ENCODE peak calls at places on chromosomes 1 and 21, in six cellular contexts. P is prostate gland, W is uterus, R is GM12891, O is ovary, V is adrenal gland. Y is an unnamed sample.

GRCh38 chr1:212696721-212697331 is 2.8 kb downstream of the BATF3 start:
- DNase-seq in V (no peak), R (no peak), O (no peak), P (no peak), W (no peak), Y (no peak)

GRCh38 chr1:17569200-17570139 is 30.0 kb downstream of the ARHGEF10L start:
- DNase-seq in O (peak), W (peak), V (peak), R (no peak), P (peak), Y (peak)

GRCh38 chr21:43343095-43343991 is 83.6 kb downstream of the SIK1 start:
- DNase-seq in P (peak), V (no peak), O (no peak), R (no peak), W (no peak), Y (no peak)

GRCh38 chr1:231460614-231461013 is 38.5 kb upstream of the EGLN1 start:
- DNase-seq in P (no peak), V (no peak), R (peak), W (no peak), O (no peak), Y (no peak)

GRCh38 chr1:187641463-187641862 is 812.7 kb downstream of the PLA2G4A start:
- DNase-seq in O (no peak), V (no peak), R (no peak), P (no peak), W (no peak), Y (no peak)

GRCh38 chr1:218669431-218669830 is 324.3 kb downstream of the TGFB2 start:
- DNase-seq in V (no peak), O (no peak), R (no peak), P (no peak), W (no peak), Y (no peak)

GRCh38 chr21:38989745-38990423 is 184.2 kb downstream of the ETS2 start:
- DNase-seq in P (peak), R (no peak), O (peak), V (no peak), W (peak), Y (peak)

GRCh38 chr1:46401964-46402626 is 8.0 kb downstream of the FAAH start:
- DNase-seq in W (peak), O (peak), P (peak), R (no peak), V (peak), Y (no peak)

GRCh38 chr1:231690072-231690471 is 63.5 kb downstream of the DISC1 start:
- DNase-seq in P (no peak), O (no peak), W (no peak), V (no peak), R (no peak), Y (no peak)

GRCh38 chr1:159204791-159205141 is at the start of gene ACKR1:
- DNase-seq in P (no peak), O (no peak), V (no peak), W (peak), R (no peak), Y (peak)

GRCh38 chr21:40845621-40846020 is 1.3 kb downstream of the DSCAM start:
- DNase-seq in P (no peak), O (no peak), R (no peak), V (no peak), W (no peak), Y (no peak)

GRCh38 chr1:225825078-225825477 is 15.2 kb downstream of the EPHX1 start:
- DNase-seq in O (no peak), V (no peak), R (no peak), P (no peak), W (no peak), Y (peak)
- TF ChIP-seq POLR2A in O (no peak), V (no peak), R (no peak), P (no peak), W (no peak), Y (no peak)

GRCh38 chr1:63522891-63523728 is at the start of the genes EFCAB7 and ITGB3BP:
- DNase-seq in W (peak), O (peak), V (peak), P (peak), R (peak), Y (peak)
- TF ChIP-seq POLR2A in W (no peak), O (no peak), V (peak), P (peak), R (peak), Y (peak)

GRCh38 chr1:76410499-76410898 is 336.0 kb downstream of the ST6GALNAC3 start:
- DNase-seq in V (no peak), R (no peak), W (no peak), O (no peak), P (no peak), Y (no peak)
- TF ChIP-seq POLR2A in V (no peak), R (no peak), W (no peak), O (no peak), P (no peak), Y (no peak)

GRCh38 chr1:111507411-111508201 is 4.2 kb upstream of the ADORA3 start:
- DNase-seq in W (peak), O (peak), P (peak), R (peak), V (peak), Y (peak)
- TF ChIP-seq POLR2A in W (no peak), O (no peak), P (no peak), R (peak), V (no peak), Y (no peak)

GRCh38 chr1:26125946-26126320 is 14.3 kb downstream of the PDIK1L start:
- DNase-seq in V (no peak), O (no peak), R (no peak), W (no peak), P (no peak), Y (no peak)

GRCh38 chr1:26126321-26127084 is 14.9 kb downstream of the PDIK1L start:
- DNase-seq in V (no peak), W (no peak), R (no peak), O (no peak), P (peak), Y (peak)

GRCh38 chr1:26129778-26130177 is 18.2 kb downstream of the PDIK1L start:
- DNase-seq in V (no peak), W (no peak), P (no peak), R (no peak), O (no peak), Y (no peak)

GRCh38 chr1:26125382-26125781 is 13.8 kb downstream of the PDIK1L start:
- DNase-seq in W (no peak), O (no peak), V (no peak), R (no peak), P (no peak), Y (peak)

GRCh38 chr1:26127235-26128163 is 15.9 kb downstream of the PDIK1L start:
- DNase-seq in R (no peak), O (no peak), W (no peak), V (no peak), P (no peak), Y (no peak)
- TF ChIP-seq POLR2A in R (no peak), O (no peak), W (no peak), V (no peak), P (no peak), Y (peak)

GRCh38 chr1:197146108-197147095 is at the start of gene ASPM:
- DNase-seq in R (peak), V (peak), P (peak), O (peak), W (peak), Y (peak)
- TF ChIP-seq POLR2A in R (peak), V (no peak), P (no peak), O (no peak), W (no peak), Y (peak)

DNA sequence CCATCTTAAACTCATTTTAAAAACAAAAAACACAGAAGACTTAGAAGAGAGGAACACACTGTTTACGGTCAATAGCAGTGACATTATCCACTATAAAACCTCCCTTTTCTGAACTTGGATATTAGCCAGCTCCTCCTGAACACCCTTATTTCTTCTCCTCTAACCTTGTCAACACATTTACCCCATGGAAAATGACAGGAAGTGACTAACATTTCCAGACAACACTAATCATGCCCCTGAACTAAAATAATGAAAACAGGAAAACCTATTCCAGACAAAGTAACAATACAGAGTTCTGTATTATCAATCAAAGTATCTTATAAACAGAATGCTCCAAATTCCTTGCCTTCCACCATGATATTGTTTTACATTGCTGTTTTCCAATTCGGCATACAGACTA is 45.3 kb downstream of the PALMD start:
- DNase-seq in V (no peak), P (no peak), W (no peak), R (no peak), O (no peak), Y (no peak)
- TF ChIP-seq POLR2A in V (no peak), P (no peak), W (no peak), R (no peak), O (no peak), Y (no peak)

GRCh38 chr1:100130552-100131077 is 2.1 kb downstream of the SASS6 start:
- DNase-seq in O (no peak), R (no peak), P (no peak), V (no peak), W (no peak), Y (peak)
- TF ChIP-seq POLR2A in O (no peak), R (no peak), P (no peak), V (no peak), W (no peak), Y (no peak)

DNA sequence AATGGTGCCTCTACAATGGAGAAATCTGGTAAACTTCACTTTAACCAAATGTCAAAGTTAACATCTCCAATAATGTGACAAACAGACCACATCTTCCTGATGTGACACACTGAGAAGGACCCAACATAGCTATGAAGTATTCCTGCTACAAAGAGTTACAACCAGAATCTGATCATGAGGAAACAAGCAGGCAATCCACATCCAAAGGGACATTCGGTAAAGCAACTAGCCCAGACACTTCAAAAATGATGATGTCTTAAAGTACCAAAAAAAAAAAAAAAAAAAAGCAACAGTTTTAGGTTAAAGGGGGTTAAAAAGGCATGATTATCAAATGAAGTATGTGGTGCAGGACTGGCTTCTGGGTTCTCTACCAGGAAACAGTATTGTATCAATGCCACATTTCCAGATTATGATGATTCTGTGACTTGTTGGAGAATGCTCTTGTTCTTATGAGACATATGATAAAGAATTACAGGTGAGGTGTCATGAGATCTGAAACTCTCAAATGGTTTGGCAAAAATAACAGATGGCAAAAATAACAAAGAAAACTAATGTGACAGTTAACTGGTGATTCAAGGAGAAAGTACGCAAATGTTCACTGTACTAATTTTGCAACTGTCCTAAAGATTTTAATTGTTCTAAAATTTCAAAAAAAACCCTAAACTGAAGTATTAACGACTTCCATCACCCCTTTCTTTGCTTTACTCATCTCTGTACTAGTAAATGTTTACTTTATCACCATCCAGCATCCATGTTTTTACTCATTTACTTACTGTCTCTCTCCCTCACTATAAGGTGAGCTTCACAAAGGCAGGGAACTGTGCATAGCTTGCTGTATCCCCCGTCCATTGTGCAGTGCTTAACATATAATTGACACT is 2.8 kb downstream of the CD58 start:
- DNase-seq in W (no peak), P (no peak), R (no peak), O (no peak), V (no peak), Y (peak)
- TF ChIP-seq POLR2A in W (no peak), P (no peak), R (no peak), O (no peak), V (no peak), Y (no peak)

GRCh38 chr1:1894354-1895049 is 3.6 kb upstream of the GNB1 start:
- DNase-seq in W (no peak), R (no peak), V (peak), O (peak), P (peak), Y (no peak)
- TF ChIP-seq POLR2A in W (no peak), R (no peak), V (no peak), O (no peak), P (no peak), Y (no peak)

Y was measured in erythroblast.